ENCODE peak calls at places on chromosomes 3 and 15, in ten cellular contexts. Z is cardiac muscle cell, N is GM20000, U is Calu3, E is GM13977, Y is endothelial cell, A is AG09309, V is Caco-2, B is gastrocnemius medialis, W is AG09319. D is an unnamed sample.

GRCh38 chr3:37770938-37771918 is 90.5 kb upstream of the CTDSPL start:
- DNase-seq in Z (peak; percentile 65), N (no peak), U (no peak), E (no peak), Y (no peak), A (no peak), V (no peak), B (no peak), W (no peak), D (no peak)

GRCh38 chr15:90126022-90126421 is 23.8 kb upstream of the IDH2 start:
- DNase-seq in Z (no peak), N (no peak), U (no peak), E (no peak), Y (no peak), A (no peak), V (no peak), B (no peak), W (no peak), D (no peak)

GRCh38 chr15:89402406-89402805 is 67.8 kb upstream of the POLG start:
- DNase-seq in Z (no peak), N (no peak), U (no peak), E (no peak), Y (no peak), A (no peak), V (no peak), B (no peak), W (no peak), D (no peak)

GRCh38 chr15:25176616-25176923 is 221.8 kb downstream of the SNRPN start:
- DNase-seq in Z (no peak), N (no peak), U (no peak), E (peak; percentile 7), Y (no peak), A (no peak), V (no peak), B (no peak), W (no peak), D (no peak)

GRCh38 chr15:77527164-77527778 is 105.4 kb downstream of the LINGO1 start:
- DNase-seq in Z (peak; percentile 75), N (no peak), U (peak; percentile 59), E (peak; percentile 11), Y (no peak), A (no peak), V (peak; percentile 84), B (no peak), W (no peak), D (peak; percentile 43)

GRCh38 chr15:79339588-79340314 is 28.8 kb downstream of the TMED3 start:
- DNase-seq in Z (peak; percentile 75), N (peak; percentile 42), U (no peak), E (peak; percentile 23), Y (peak; percentile 18), A (peak; percentile 31), V (peak; percentile 41), B (no peak), W (no peak), D (no peak)

GRCh38 chr15:75750261-75751050 is 37.8 kb upstream of the CSPG4 start:
- DNase-seq in Z (no peak), N (no peak), U (no peak), E (no peak), Y (no peak), A (no peak), V (no peak), B (no peak), W (no peak), D (no peak)

GRCh38 chr15:73991260-73991659 is 835 bp downstream of the STOML1 start:
- DNase-seq in Z (peak; percentile 93), N (no peak), U (no peak), E (no peak), Y (no peak), A (no peak), V (no peak), B (no peak), W (no peak), D (no peak)

DNA sequence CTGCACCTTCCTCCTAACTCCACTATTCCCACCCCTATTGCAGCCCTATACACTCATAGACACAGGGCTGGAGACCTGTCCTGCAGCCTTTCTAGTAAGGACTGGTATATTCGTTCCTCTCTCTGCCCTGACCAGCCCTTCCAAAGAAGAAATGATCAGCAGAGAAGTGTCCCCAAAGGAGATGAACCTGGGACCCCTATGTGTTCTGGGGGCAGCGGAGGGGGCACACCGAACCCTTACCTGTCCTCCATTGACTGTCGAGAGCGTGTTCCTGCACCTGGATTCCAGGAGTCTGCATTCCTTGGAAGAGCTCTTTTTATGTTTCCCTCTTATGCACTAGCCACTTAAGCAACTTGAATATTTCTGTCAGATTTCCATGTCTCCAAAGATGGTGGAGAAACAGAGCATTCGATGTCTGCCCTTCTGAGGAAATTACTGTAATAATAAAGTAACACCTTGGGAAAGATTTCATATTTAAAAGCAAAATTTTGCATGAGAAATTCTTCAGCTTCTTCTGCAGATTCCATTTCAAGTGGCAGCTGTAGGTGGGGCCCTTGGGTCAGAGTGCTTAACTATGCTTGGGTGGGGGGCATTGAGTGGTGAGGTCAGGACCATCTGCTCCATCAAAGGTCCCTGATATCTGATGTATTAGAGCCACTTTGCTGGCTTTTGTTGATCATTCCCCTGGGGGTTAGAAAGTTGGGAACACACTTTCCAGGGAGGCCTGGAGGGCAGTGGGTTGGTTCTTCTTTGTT is 6.3 kb downstream of the EPHB1 start:
- DNase-seq in Z (no peak), N (no peak), U (no peak), E (no peak), Y (no peak), A (no peak), V (no peak), B (no peak), W (no peak), D (no peak)
- TF ChIP-seq CTCF in Z (no peak), N (no peak), U (no peak), E (no peak), Y (no peak), A (no peak), V (no peak), B (no peak), W (no peak), D (no peak)

GRCh38 chr15:100202309-100202943 is 139.3 kb downstream of the ADAMTS17 start:
- DNase-seq in Z (no peak), N (no peak), U (peak; percentile 32), E (no peak), Y (no peak), A (no peak), V (peak; percentile 13), B (no peak), W (no peak), D (no peak)

GRCh38 chr15:100204211-100204610 is 137.6 kb downstream of the ADAMTS17 start:
- DNase-seq in Z (no peak), N (no peak), U (no peak), E (no peak), Y (no peak), A (no peak), V (no peak), B (no peak), W (no peak), D (no peak)

GRCh38 chr15:100199711-100200286 is 142.0 kb downstream of the ADAMTS17 start:
- DNase-seq in Z (no peak), N (no peak), U (no peak), E (no peak), Y (no peak), A (no peak), V (no peak), B (no peak), W (no peak), D (no peak)

GRCh38 chr15:100200287-100200772 is 141.4 kb downstream of the ADAMTS17 start:
- DNase-seq in Z (no peak), N (no peak), U (no peak), E (no peak), Y (no peak), A (no peak), V (no peak), B (no peak), W (no peak), D (no peak)

DNA sequence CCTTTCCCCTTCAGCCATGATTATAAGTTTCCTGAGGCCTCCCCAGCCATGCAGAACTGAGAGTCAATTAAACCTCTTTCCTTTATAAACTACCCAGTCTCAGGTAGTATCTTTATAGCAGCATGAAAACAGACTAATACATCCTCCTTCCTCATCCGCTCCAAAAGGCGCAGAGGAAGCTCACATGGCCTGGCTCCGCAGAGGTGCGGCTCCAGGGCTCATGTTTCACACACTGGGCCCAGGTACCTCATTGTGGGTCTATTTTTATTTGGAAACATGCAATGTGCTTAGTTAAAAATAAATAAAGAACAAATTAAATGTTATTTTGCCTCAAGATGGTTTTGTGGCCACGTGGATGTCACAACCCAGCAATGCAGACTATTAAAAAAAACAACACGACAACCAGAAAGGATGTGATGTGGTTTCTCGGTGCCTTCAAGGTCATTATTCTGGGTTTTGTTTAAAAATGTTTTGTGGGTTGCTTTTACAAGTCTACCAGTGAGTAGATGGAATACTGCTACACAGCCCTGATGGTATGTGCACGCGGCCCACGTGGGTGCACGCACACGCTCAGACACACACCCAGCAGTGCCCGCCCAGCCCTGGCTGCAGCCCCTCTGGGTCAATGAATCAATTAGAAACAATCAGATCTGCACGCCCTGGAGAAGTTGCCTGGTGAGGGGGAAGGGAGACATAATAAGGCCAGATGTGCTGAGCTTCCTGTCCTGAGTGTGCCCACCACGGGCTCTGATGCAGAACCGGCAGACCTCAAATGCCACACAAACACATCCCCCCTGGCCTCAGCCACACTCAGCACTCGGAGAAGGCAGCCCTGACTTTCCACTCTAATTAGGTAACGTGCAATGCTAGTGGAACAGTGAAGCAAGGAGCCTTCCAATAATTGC is 140.1 kb downstream of the ADAMTS17 start:
- DNase-seq in Z (no peak), N (no peak), U (no peak), E (no peak), Y (no peak), A (no peak), V (no peak), B (no peak), W (no peak), D (no peak)
- TF ChIP-seq CTCF in Z (no peak), N (no peak), U (no peak), E (no peak), Y (no peak), A (no peak), V (no peak), B (no peak), W (no peak), D (no peak)

DNA sequence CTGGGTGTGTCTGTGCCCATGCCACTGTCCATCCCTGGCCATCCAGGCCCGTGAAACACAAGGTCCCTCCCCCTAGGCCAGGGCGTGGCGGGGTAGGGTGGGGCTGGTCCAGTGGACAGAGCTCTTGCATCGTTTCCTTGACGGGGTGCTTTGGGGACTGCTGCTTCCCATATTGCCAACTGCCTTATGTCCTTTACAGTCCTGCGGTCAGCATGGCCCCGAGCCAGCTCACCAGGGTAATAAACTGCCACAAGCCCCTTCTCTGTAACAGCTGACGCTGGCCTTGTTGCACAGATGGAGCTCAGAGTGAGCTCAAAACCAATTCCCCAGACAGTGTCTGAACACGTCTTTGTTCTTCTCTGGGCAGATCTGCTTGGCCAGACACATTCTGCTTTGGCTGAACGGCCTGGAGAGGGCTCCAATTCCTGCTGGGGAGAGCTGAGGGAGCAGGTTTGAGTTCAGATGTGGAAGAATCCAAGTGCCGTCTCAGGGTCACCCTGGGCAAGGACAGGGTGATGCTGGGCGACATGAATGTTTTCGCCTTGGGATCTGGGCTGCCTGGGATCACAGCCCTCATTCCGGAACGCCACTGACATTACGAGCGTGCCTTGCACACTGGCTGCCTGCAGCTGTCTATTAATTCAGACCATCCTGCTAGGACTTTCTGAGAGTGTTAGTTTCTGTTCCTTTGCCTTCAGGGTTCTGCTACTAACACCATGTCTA is 51.5 kb downstream of the RGMA start:
- DNase-seq in Z (peak; percentile 55), N (peak; percentile 15), U (no peak), E (peak; percentile 24), Y (no peak), A (no peak), V (peak; percentile 29), B (no peak), W (no peak), D (no peak)
- TF ChIP-seq CTCF in Z (peak; percentile 37), N (no peak), U (no peak), E (no peak), Y (no peak), A (peak; percentile 42), V (no peak), B (no peak), W (peak; percentile 50), D (no peak)

DNA sequence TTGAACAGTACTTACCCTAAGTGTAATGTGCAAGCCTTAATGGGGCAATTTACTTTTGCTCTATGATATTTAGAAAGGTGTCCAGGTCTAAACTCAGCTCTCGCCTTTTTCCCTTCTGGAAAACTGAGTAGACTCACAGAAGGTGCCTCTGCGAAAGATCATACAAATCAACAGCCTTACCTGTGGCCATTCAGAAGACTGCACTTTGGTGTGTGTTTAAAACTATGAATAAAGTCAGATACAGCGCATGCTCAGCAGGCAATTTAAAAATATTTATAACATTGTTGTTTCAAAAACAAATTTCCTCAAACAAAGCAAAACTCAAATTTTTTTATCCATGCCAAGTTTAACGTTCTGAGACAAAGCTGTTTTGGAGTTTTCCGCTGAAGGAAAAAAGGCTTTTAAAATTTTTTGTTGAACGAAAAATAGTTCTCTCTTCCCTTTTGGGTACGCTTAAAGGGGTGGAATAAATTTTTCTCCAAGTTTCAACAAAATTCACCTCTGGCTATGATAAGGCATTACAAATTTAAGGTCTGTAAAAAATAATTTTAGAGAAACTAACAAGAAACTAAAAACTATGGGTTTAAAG is 156.3 kb downstream of the TIGIT start:
- DNase-seq in Z (no peak), N (no peak), U (no peak), E (no peak), Y (no peak), A (no peak), V (no peak), B (no peak), W (no peak), D (no peak)
- TF ChIP-seq CTCF in Z (no peak), N (no peak), U (no peak), E (no peak), Y (no peak), A (no peak), V (no peak), B (peak; percentile 18), W (no peak), D (no peak)